ENCODE peak calls at places on chromosome 5, in four cellular contexts. One of them, this sample, is unnamed.

GRCh38 chr5:179118756-179119414 is 58.7 kb downstream of the ZNF354C start:
- DNase-seq in tibial nerve: no peak
- DNase-seq in psoas muscle: no peak
- DNase-seq in thyroid gland: no peak
- DNase-seq in this sample: no peak

GRCh38 chr5:16726538-16726946 is 109.7 kb upstream of the RETREG1 start:
- DNase-seq in thyroid gland: no peak
- DNase-seq in tibial nerve: no peak
- DNase-seq in psoas muscle: no peak
- DNase-seq in this sample: no peak

GRCh38 chr5:116442095-116442534 is 132.5 kb downstream of the SEMA6A start:
- DNase-seq in thyroid gland: peak
- DNase-seq in tibial nerve: no peak
- DNase-seq in psoas muscle: peak
- DNase-seq in this sample: no peak

GRCh38 chr5:31097851-31098250 is 95.6 kb upstream of the CDH6 start:
- DNase-seq in thyroid gland: no peak
- DNase-seq in psoas muscle: no peak
- DNase-seq in tibial nerve: no peak
- DNase-seq in this sample: no peak

GRCh38 chr5:137572042-137572695 is 73.0 kb upstream of the SPOCK1 start:
- DNase-seq in tibial nerve: no peak
- DNase-seq in psoas muscle: no peak
- DNase-seq in thyroid gland: no peak
- DNase-seq in this sample: no peak

GRCh38 chr5:27472000-27472763 is 433.8 kb upstream of the CDH9 start:
- DNase-seq in thyroid gland: no peak
- DNase-seq in psoas muscle: no peak
- DNase-seq in tibial nerve: no peak
- DNase-seq in this sample: peak

GRCh38 chr5:6900828-6901227 is 187.6 kb downstream of the TENT4A start:
- DNase-seq in thyroid gland: no peak
- DNase-seq in psoas muscle: no peak
- DNase-seq in tibial nerve: no peak
- DNase-seq in this sample: no peak

GRCh38 chr5:34914671-34915138 is 599 bp downstream of the RAD1 start:
- DNase-seq in tibial nerve: no peak
- DNase-seq in psoas muscle: peak
- DNase-seq in thyroid gland: peak
- DNase-seq in this sample: no peak

GRCh38 chr5:159764283-159764927 is 151.9 kb upstream of the ADRA1B start:
- DNase-seq in tibial nerve: no peak
- DNase-seq in thyroid gland: no peak
- DNase-seq in psoas muscle: no peak
- DNase-seq in this sample: no peak

GRCh38 chr5:176440932-176441706 is 7.1 kb upstream of the FAF2 start:
- DNase-seq in psoas muscle: no peak
- DNase-seq in tibial nerve: no peak
- DNase-seq in thyroid gland: no peak
- DNase-seq in this sample: no peak

GRCh38 chr5:181185560-181185959 is 19.4 kb downstream of the TRIM7 start:
- DNase-seq in thyroid gland: no peak
- DNase-seq in psoas muscle: peak
- DNase-seq in tibial nerve: no peak
- DNase-seq in this sample: no peak

GRCh38 chr5:100840364-100840763 is 62.7 kb downstream of the ST8SIA4 start:
- DNase-seq in thyroid gland: no peak
- DNase-seq in psoas muscle: no peak
- DNase-seq in tibial nerve: no peak
- DNase-seq in this sample: no peak

GRCh38 chr5:138138949-138139775 is at the start of gene NME5:
- DNase-seq in thyroid gland: peak
- DNase-seq in tibial nerve: no peak
- DNase-seq in psoas muscle: peak
- DNase-seq in this sample: no peak

GRCh38 chr5:64784451-64785025 is 15.8 kb downstream of the CWC27 start:
- DNase-seq in psoas muscle: peak
- DNase-seq in thyroid gland: peak
- DNase-seq in tibial nerve: peak
- DNase-seq in this sample: peak

GRCh38 chr5:28473531-28474107 is 1435.2 kb upstream of the CDH9 start:
- DNase-seq in tibial nerve: no peak
- DNase-seq in psoas muscle: no peak
- DNase-seq in thyroid gland: no peak
- DNase-seq in this sample: no peak

GRCh38 chr5:133041910-133042309 is 9.9 kb upstream of the HSPA4 start:
- DNase-seq in psoas muscle: no peak
- DNase-seq in tibial nerve: no peak
- DNase-seq in thyroid gland: no peak
- DNase-seq in this sample: no peak

GRCh38 chr5:79193643-79194042 is 42.3 kb upstream of the JMY start:
- DNase-seq in thyroid gland: no peak
- DNase-seq in psoas muscle: no peak
- DNase-seq in tibial nerve: no peak
- DNase-seq in this sample: no peak

GRCh38 chr5:65070026-65070425 is 301.3 kb downstream of the CWC27 start:
- DNase-seq in tibial nerve: no peak
- DNase-seq in thyroid gland: no peak
- DNase-seq in psoas muscle: no peak
- DNase-seq in this sample: no peak

GRCh38 chr5:16570121-16570815 is 46.5 kb downstream of the RETREG1 start:
- DNase-seq in thyroid gland: no peak
- DNase-seq in tibial nerve: no peak
- DNase-seq in psoas muscle: no peak
- DNase-seq in this sample: no peak

GRCh38 chr5:83368317-83368716 is 103.2 kb upstream of the VCAN start:
- DNase-seq in thyroid gland: no peak
- DNase-seq in psoas muscle: no peak
- DNase-seq in tibial nerve: no peak
- DNase-seq in this sample: peak

GRCh38 chr5:178417391-178417811 is 172.8 kb downstream of the COL23A1 start:
- DNase-seq in tibial nerve: no peak
- DNase-seq in psoas muscle: no peak
- DNase-seq in thyroid gland: no peak
- DNase-seq in this sample: no peak

GRCh38 chr5:14171091-14171490 is 27.9 kb downstream of the TRIO start:
- DNase-seq in psoas muscle: no peak
- DNase-seq in tibial nerve: no peak
- DNase-seq in thyroid gland: no peak
- DNase-seq in this sample: no peak

GRCh38 chr5:43161244-43161643 is 30.8 kb upstream of the NIM1K start:
- DNase-seq in tibial nerve: no peak
- DNase-seq in psoas muscle: no peak
- DNase-seq in thyroid gland: no peak
- DNase-seq in this sample: no peak

GRCh38 chr5:67730917-67731474 is 484.6 kb upstream of the PIK3R1 start:
- DNase-seq in thyroid gland: no peak
- DNase-seq in tibial nerve: no peak
- DNase-seq in psoas muscle: no peak
- DNase-seq in this sample: no peak

GRCh38 chr5:156529902-156530301 is 202.9 kb downstream of the SGCD start:
- DNase-seq in tibial nerve: no peak
- DNase-seq in psoas muscle: no peak
- DNase-seq in thyroid gland: no peak
- DNase-seq in this sample: no peak

GRCh38 chr5:106020889-106021288 is 1649.8 kb downstream of the EFNA5 start:
- DNase-seq in psoas muscle: no peak
- DNase-seq in tibial nerve: no peak
- DNase-seq in thyroid gland: no peak
- DNase-seq in this sample: no peak

GRCh38 chr5:76742586-76742985 is 26.7 kb downstream of the F2R start:
- DNase-seq in tibial nerve: no peak
- DNase-seq in thyroid gland: no peak
- DNase-seq in psoas muscle: no peak
- DNase-seq in this sample: no peak

GRCh38 chr5:35478856-35479682 is 138.6 kb upstream of the SPEF2 start:
- DNase-seq in tibial nerve: no peak
- DNase-seq in thyroid gland: no peak
- DNase-seq in psoas muscle: no peak
- DNase-seq in this sample: no peak

GRCh38 chr5:103208460-103208859 is 50.1 kb upstream of the MACIR start:
- DNase-seq in thyroid gland: no peak
- DNase-seq in psoas muscle: no peak
- DNase-seq in tibial nerve: no peak
- DNase-seq in this sample: no peak

GRCh38 chr5:88235828-88236227 is 32.8 kb downstream of the TMEM161B start:
- DNase-seq in tibial nerve: no peak
- DNase-seq in psoas muscle: no peak
- DNase-seq in thyroid gland: no peak
- DNase-seq in this sample: no peak

GRCh38 chr5:139482050-139482889 is at the start of gene STING1:
- DNase-seq in thyroid gland: peak
- DNase-seq in psoas muscle: peak
- DNase-seq in tibial nerve: peak
- DNase-seq in this sample: peak

GRCh38 chr5:73307645-73308346 is 134.8 kb downstream of the TMEM174 start:
- DNase-seq in thyroid gland: peak
- DNase-seq in tibial nerve: no peak
- DNase-seq in psoas muscle: no peak
- DNase-seq in this sample: no peak

GRCh38 chr5:37735649-37736347 is 104.0 kb downstream of the GDNF start:
- DNase-seq in psoas muscle: peak
- DNase-seq in tibial nerve: no peak
- DNase-seq in thyroid gland: no peak
- DNase-seq in this sample: no peak

GRCh38 chr5:92704590-92704989 is 876.4 kb downstream of the NR2F1-AS1 start:
- DNase-seq in psoas muscle: no peak
- DNase-seq in thyroid gland: no peak
- DNase-seq in tibial nerve: no peak
- DNase-seq in this sample: no peak

GRCh38 chr5:58902305-58902704 is 319.4 kb downstream of the RAB3C start:
- DNase-seq in psoas muscle: no peak
- DNase-seq in thyroid gland: no peak
- DNase-seq in tibial nerve: no peak
- DNase-seq in this sample: no peak

GRCh38 chr5:1666812-1667588 is 132.6 kb downstream of the MRPL36 start:
- DNase-seq in psoas muscle: no peak
- DNase-seq in thyroid gland: peak
- DNase-seq in tibial nerve: no peak
- DNase-seq in this sample: no peak

DNA sequence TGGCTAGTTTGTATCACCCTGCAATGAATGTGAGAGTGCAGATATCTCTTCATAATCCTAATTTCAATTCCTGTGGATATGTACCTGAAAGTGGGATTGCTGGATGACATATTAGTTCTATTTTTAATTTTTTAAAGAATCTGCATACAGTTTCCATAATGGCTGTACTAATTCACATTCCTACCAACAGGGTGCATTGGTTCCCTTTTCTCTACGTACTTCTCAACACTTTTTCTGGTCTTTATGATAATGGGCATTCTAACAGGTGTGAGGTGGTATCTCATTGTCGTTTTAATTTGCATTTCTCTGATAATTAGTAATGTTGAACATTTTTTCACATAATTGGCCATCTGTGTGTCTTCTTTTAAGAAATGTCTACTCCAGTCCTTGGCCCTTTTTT is 927.5 kb downstream of the DTWD2 start:
- DNase-seq in thyroid gland: no peak
- DNase-seq in psoas muscle: no peak
- DNase-seq in tibial nerve: no peak
- DNase-seq in this sample: no peak
- TF ChIP-seq CTCF in thyroid gland: no peak
- TF ChIP-seq CTCF in psoas muscle: no peak
- TF ChIP-seq CTCF in tibial nerve: no peak
- TF ChIP-seq CTCF in this sample: peak

DNA sequence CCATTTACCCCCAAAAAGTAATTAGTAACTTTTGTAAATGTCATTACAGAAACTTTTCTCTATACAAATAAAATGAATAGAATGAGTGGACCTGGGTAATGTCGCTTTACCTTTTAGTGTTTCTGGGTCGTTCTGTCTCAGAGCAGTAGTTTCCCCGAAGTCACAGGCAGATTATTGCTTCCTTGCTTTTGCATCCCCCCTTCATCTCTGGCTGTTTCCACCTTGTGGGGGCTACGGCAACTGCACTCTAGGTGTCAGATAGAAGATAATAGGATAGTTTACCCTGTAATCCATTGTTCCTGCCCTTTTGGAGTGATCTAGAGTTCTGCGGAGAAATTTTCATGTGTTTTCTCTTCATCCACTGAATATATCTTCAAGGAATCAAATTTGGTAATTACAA is 68.7 kb downstream of the PRR16 start:
- DNase-seq in thyroid gland: no peak
- DNase-seq in tibial nerve: no peak
- DNase-seq in psoas muscle: no peak
- DNase-seq in this sample: no peak
- TF ChIP-seq CTCF in thyroid gland: no peak
- TF ChIP-seq CTCF in tibial nerve: no peak
- TF ChIP-seq CTCF in psoas muscle: no peak
- TF ChIP-seq CTCF in this sample: peak

DNA sequence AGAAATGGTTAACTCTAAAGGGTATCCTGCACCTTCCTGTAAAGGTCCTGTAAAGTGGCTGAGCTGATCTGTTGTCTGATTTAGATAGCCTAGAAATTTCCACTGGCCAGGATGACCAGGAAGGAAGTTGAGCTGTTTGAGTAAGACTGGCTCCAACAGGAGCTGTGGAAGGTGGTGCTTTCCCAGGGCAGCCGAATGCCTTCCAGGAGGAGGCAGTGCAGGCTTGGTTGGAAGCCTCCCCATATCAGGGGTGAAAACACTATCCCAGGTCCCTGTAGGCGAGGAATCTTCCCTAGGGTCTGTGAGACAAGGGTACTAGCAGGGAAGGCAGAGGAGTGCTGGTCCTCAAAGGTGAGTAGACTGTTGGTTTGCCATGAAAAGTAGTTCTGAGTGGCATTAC is 98.4 kb downstream of the LIX1 start:
- DNase-seq in tibial nerve: no peak
- DNase-seq in psoas muscle: no peak
- DNase-seq in thyroid gland: peak
- DNase-seq in this sample: no peak
- TF ChIP-seq CTCF in tibial nerve: no peak
- TF ChIP-seq CTCF in psoas muscle: peak
- TF ChIP-seq CTCF in thyroid gland: no peak
- TF ChIP-seq CTCF in this sample: peak

GRCh38 chr5:112485802-112486427 is 66.8 kb upstream of the EPB41L4A start:
- DNase-seq in tibial nerve: no peak
- DNase-seq in thyroid gland: no peak
- DNase-seq in psoas muscle: no peak
- DNase-seq in this sample: no peak

GRCh38 chr5:112492291-112492690 is 73.2 kb upstream of the EPB41L4A start:
- DNase-seq in tibial nerve: no peak
- DNase-seq in psoas muscle: no peak
- DNase-seq in thyroid gland: peak
- DNase-seq in this sample: peak

DNA sequence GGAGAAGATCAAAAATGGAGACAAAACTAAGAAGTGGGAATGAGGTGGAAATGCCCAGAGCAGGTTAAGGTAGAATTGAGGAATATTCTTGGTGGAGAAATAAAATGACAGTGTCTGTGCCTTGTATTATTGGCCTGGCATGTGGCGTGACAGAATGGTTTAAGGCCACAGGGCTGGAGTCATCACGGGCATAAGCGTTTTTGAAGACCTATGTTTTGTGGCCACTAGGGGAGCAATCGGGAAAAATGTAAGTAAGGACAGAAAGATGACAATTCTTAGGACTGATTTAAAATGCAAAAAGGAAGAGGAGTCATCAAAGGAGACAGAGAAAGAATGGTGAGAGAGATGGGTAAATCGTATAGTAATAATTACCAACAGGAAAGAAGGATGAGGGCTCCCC is 72.2 kb upstream of the EPB41L4A start:
- DNase-seq in thyroid gland: no peak
- DNase-seq in tibial nerve: no peak
- DNase-seq in psoas muscle: no peak
- DNase-seq in this sample: no peak
- TF ChIP-seq CTCF in thyroid gland: no peak
- TF ChIP-seq CTCF in tibial nerve: no peak
- TF ChIP-seq CTCF in psoas muscle: peak
- TF ChIP-seq CTCF in this sample: peak

This sample was measured in HFF-Myc.